ENCODE peak calls at places on chromosomes 3 and 15, in six cellular contexts. X is putamen, A is activated T-cell treated with anti-CD3 and anti-CD28 coated beads for 1 hour, H is fibroblast of gingiva, R is mesothelial cell of epicardium, C is choroid plexus epithelial cell. I is an unnamed sample.

GRCh38 chr3:39434574-39434973 is 28.1 kb downstream of the RPSA start:
- DNase-seq in H (no peak), A (no peak), X (no peak), C (no peak), R (no peak), I (no peak)

GRCh38 chr3:164533275-164533674 is 545.0 kb downstream of the SI start:
- DNase-seq in R (no peak), X (no peak), H (no peak), A (no peak), C (no peak), I (no peak)

GRCh38 chr3:182108351-182108750 is 396.6 kb downstream of the SOX2 start:
- DNase-seq in H (no peak), A (no peak), C (no peak), X (no peak), R (no peak), I (no peak)

GRCh38 chr15:58788056-58788710 is 17.1 kb downstream of the MINDY2 start:
- DNase-seq in X (no peak), H (no peak), R (no peak), C (no peak), A (no peak), I (no peak)

GRCh38 chr15:69127226-69127625 is 33.2 kb upstream of the GLCE start:
- DNase-seq in X (no peak), H (no peak), R (no peak), C (peak; percentile 71), A (no peak), I (no peak)

GRCh38 chr15:27668471-27669220 is 430.5 kb downstream of the OCA2 start:
- DNase-seq in A (no peak), H (no peak), R (no peak), C (no peak), X (no peak), I (no peak)

GRCh38 chr3:41202834-41203345 is 3.6 kb downstream of the CTNNB1 start:
- DNase-seq in X (no peak), A (no peak), H (peak; percentile 59), C (peak; percentile 69), R (no peak), I (no peak)

GRCh38 chr3:36525115-36525711 is 144.9 kb downstream of the STAC start:
- DNase-seq in A (no peak), R (no peak), H (peak; percentile 64), C (peak; percentile 36), X (peak; percentile 39), I (no peak)

GRCh38 chr3:10283638-10284037 is 9.1 kb downstream of the GHRL start:
- DNase-seq in A (no peak), C (no peak), R (no peak), X (peak; percentile 49), H (no peak), I (no peak)

GRCh38 chr15:72934006-72934405 is 118.3 kb upstream of the NEO1 start:
- DNase-seq in H (peak; percentile 29), A (no peak), R (no peak), X (no peak), C (no peak), I (no peak)

GRCh38 chr3:119586707-119587317 is 7.5 kb downstream of the ADPRH start:
- DNase-seq in R (no peak), A (no peak), X (no peak), C (no peak), H (no peak), I (no peak)

GRCh38 chr3:174346571-174346970 is 512.6 kb upstream of the NAALADL2 start:
- DNase-seq in C (no peak), A (no peak), R (no peak), H (no peak), X (no peak), I (no peak)

GRCh38 chr3:178421069-178421468 is 115.2 kb upstream of the KCNMB2 start:
- DNase-seq in X (no peak), A (no peak), H (no peak), C (no peak), R (no peak), I (no peak)

GRCh38 chr15:63749330-63749942 is 84.3 kb downstream of the HERC1 start:
- DNase-seq in A (no peak), H (no peak), X (no peak), C (no peak), R (no peak), I (no peak)

GRCh38 chr15:68652141-68652540 is 73.3 kb downstream of the CORO2B start:
- DNase-seq in H (peak; percentile 48), R (no peak), C (no peak), X (peak; percentile 91), A (no peak), I (no peak)

GRCh38 chr3:188554404-188554803 is 400.4 kb downstream of the LPP start:
- DNase-seq in H (peak; percentile 38), C (peak; percentile 70), R (no peak), X (no peak), A (no peak), I (no peak)

GRCh38 chr15:91017716-91018115 is 4.7 kb downstream of the VPS33B start:
- DNase-seq in C (no peak), A (no peak), X (no peak), R (no peak), H (no peak), I (no peak)

GRCh38 chr15:90038639-90039095 is 37.5 kb downstream of the ZNF710 start:
- DNase-seq in C (peak; percentile 24), R (no peak), X (no peak), H (no peak), A (no peak), I (no peak)

GRCh38 chr15:73907018-73907394 is 19.3 kb upstream of the LOXL1 start:
- DNase-seq in C (no peak), H (no peak), R (no peak), X (no peak), A (no peak), I (no peak)

GRCh38 chr3:18544135-18544534 is 119.0 kb upstream of the SATB1 start:
- DNase-seq in H (no peak), R (no peak), A (no peak), X (no peak), C (no peak), I (no peak)

GRCh38 chr3:194485876-194486539 is 794 bp downstream of the ATP13A3 start:
- DNase-seq in H (peak; percentile 29), X (no peak), A (peak; percentile 41), C (no peak), R (peak; percentile 31), I (peak; percentile 76)

GRCh38 chr3:162764672-162765071 is 1268.1 kb downstream of the OTOL1 start:
- DNase-seq in C (no peak), R (no peak), H (no peak), X (no peak), A (no peak), I (no peak)

GRCh38 chr3:194537732-194538247 is 51.0 kb upstream of the ATP13A3 start:
- DNase-seq in H (peak; percentile 35), R (no peak), A (no peak), X (no peak), C (peak; percentile 84), I (no peak)

GRCh38 chr15:64016257-64016656 is 30.0 kb downstream of the DAPK2 start:
- DNase-seq in C (no peak), R (no peak), A (no peak), H (no peak), X (no peak), I (no peak)

I was measured in GM06990.